ENCODE peak calls at places on chromosomes 12 and 14, in eight cellular contexts. One of them, this sample, is unnamed.

GRCh38 chr12:27969011-27969900 is 3.3 kb downstream of the PTHLH start:
- DNase-seq in activated T-helper 1 cell treated with anti-CD3 and anti-CD28 coated beads, Interleukin-12 subunit alpha, Interleukin-12 subunit beta, Interleukin-2, Interleukin-4 antibody, amounts not matched to agents 30 ng/mL and 10 ng/mL and 1 ng/mL, durations not matched to agents 14 hours and 24 hours and 36 hours: no peak
- DNase-seq in activated CD8-positive, alpha-beta memory T cell treated with anti-CD3 and anti-CD28 coated beads for 24 hours: peak; percentile 59
- DNase-seq in BE2C: peak; percentile 18
- DNase-seq in T-helper 2 cell: no peak
- DNase-seq in amniotic stem cell: no peak
- DNase-seq in spleen: peak; percentile 74
- DNase-seq in left cardiac atrium: peak; percentile 28
- DNase-seq in this sample: peak; percentile 63

GRCh38 chr12:95181103-95181502 is 36.2 kb downstream of the FGD6 start:
- DNase-seq in activated CD8-positive, alpha-beta memory T cell treated with anti-CD3 and anti-CD28 coated beads for 24 hours: no peak
- DNase-seq in spleen: no peak
- DNase-seq in BE2C: no peak
- DNase-seq in amniotic stem cell: no peak
- DNase-seq in left cardiac atrium: no peak
- DNase-seq in activated T-helper 1 cell treated with anti-CD3 and anti-CD28 coated beads, Interleukin-12 subunit alpha, Interleukin-12 subunit beta, Interleukin-2, Interleukin-4 antibody, amounts not matched to agents 30 ng/mL and 10 ng/mL and 1 ng/mL, durations not matched to agents 14 hours and 24 hours and 36 hours: no peak
- DNase-seq in T-helper 2 cell: no peak
- DNase-seq in this sample: no peak

GRCh38 chr14:52153939-52154338 is 85.1 kb upstream of the NID2 start:
- DNase-seq in activated T-helper 1 cell treated with anti-CD3 and anti-CD28 coated beads, Interleukin-12 subunit alpha, Interleukin-12 subunit beta, Interleukin-2, Interleukin-4 antibody, amounts not matched to agents 30 ng/mL and 10 ng/mL and 1 ng/mL, durations not matched to agents 14 hours and 24 hours and 36 hours: no peak
- DNase-seq in BE2C: no peak
- DNase-seq in T-helper 2 cell: peak; percentile 71
- DNase-seq in left cardiac atrium: no peak
- DNase-seq in amniotic stem cell: no peak
- DNase-seq in spleen: no peak
- DNase-seq in activated CD8-positive, alpha-beta memory T cell treated with anti-CD3 and anti-CD28 coated beads for 24 hours: no peak
- DNase-seq in this sample: no peak

GRCh38 chr12:45762185-45763110 is 32.9 kb downstream of the ARID2 start:
- DNase-seq in left cardiac atrium: no peak
- DNase-seq in spleen: no peak
- DNase-seq in T-helper 2 cell: peak; percentile 47
- DNase-seq in BE2C: peak; percentile 41
- DNase-seq in activated T-helper 1 cell treated with anti-CD3 and anti-CD28 coated beads, Interleukin-12 subunit alpha, Interleukin-12 subunit beta, Interleukin-2, Interleukin-4 antibody, amounts not matched to agents 30 ng/mL and 10 ng/mL and 1 ng/mL, durations not matched to agents 14 hours and 24 hours and 36 hours: no peak
- DNase-seq in amniotic stem cell: peak; percentile 40
- DNase-seq in activated CD8-positive, alpha-beta memory T cell treated with anti-CD3 and anti-CD28 coated beads for 24 hours: no peak
- DNase-seq in this sample: no peak

GRCh38 chr12:63301311-63301710 is 150.3 kb upstream of the AVPR1A start:
- DNase-seq in activated CD8-positive, alpha-beta memory T cell treated with anti-CD3 and anti-CD28 coated beads for 24 hours: no peak
- DNase-seq in T-helper 2 cell: no peak
- DNase-seq in spleen: no peak
- DNase-seq in left cardiac atrium: no peak
- DNase-seq in activated T-helper 1 cell treated with anti-CD3 and anti-CD28 coated beads, Interleukin-12 subunit alpha, Interleukin-12 subunit beta, Interleukin-2, Interleukin-4 antibody, amounts not matched to agents 30 ng/mL and 10 ng/mL and 1 ng/mL, durations not matched to agents 14 hours and 24 hours and 36 hours: no peak
- DNase-seq in BE2C: no peak
- DNase-seq in amniotic stem cell: no peak
- DNase-seq in this sample: no peak

GRCh38 chr12:32535260-32535999 is 136.1 kb downstream of the FGD4 start:
- DNase-seq in spleen: peak; percentile 85
- DNase-seq in activated CD8-positive, alpha-beta memory T cell treated with anti-CD3 and anti-CD28 coated beads for 24 hours: no peak
- DNase-seq in amniotic stem cell: no peak
- DNase-seq in BE2C: peak; percentile 88
- DNase-seq in left cardiac atrium: peak; percentile 83
- DNase-seq in activated T-helper 1 cell treated with anti-CD3 and anti-CD28 coated beads, Interleukin-12 subunit alpha, Interleukin-12 subunit beta, Interleukin-2, Interleukin-4 antibody, amounts not matched to agents 30 ng/mL and 10 ng/mL and 1 ng/mL, durations not matched to agents 14 hours and 24 hours and 36 hours: no peak
- DNase-seq in T-helper 2 cell: no peak
- DNase-seq in this sample: peak; percentile 88

GRCh38 chr14:104383931-104384775 is 195.4 kb upstream of the C14orf180 start:
- DNase-seq in spleen: peak; percentile 74
- DNase-seq in activated T-helper 1 cell treated with anti-CD3 and anti-CD28 coated beads, Interleukin-12 subunit alpha, Interleukin-12 subunit beta, Interleukin-2, Interleukin-4 antibody, amounts not matched to agents 30 ng/mL and 10 ng/mL and 1 ng/mL, durations not matched to agents 14 hours and 24 hours and 36 hours: no peak
- DNase-seq in left cardiac atrium: no peak
- DNase-seq in activated CD8-positive, alpha-beta memory T cell treated with anti-CD3 and anti-CD28 coated beads for 24 hours: no peak
- DNase-seq in T-helper 2 cell: peak; percentile 7
- DNase-seq in amniotic stem cell: no peak
- DNase-seq in BE2C: peak; percentile 72
- DNase-seq in this sample: peak; percentile 61

GRCh38 chr14:68476965-68477455 is 315.9 kb downstream of the ZFP36L1 start:
- DNase-seq in T-helper 2 cell: no peak
- DNase-seq in left cardiac atrium: no peak
- DNase-seq in amniotic stem cell: no peak
- DNase-seq in activated CD8-positive, alpha-beta memory T cell treated with anti-CD3 and anti-CD28 coated beads for 24 hours: no peak
- DNase-seq in activated T-helper 1 cell treated with anti-CD3 and anti-CD28 coated beads, Interleukin-12 subunit alpha, Interleukin-12 subunit beta, Interleukin-2, Interleukin-4 antibody, amounts not matched to agents 30 ng/mL and 10 ng/mL and 1 ng/mL, durations not matched to agents 14 hours and 24 hours and 36 hours: no peak
- DNase-seq in spleen: no peak
- DNase-seq in BE2C: no peak
- DNase-seq in this sample: no peak

GRCh38 chr14:35113308-35113950 is 8.4 kb downstream of the PPP2R3C start:
- DNase-seq in amniotic stem cell: no peak
- DNase-seq in BE2C: no peak
- DNase-seq in activated CD8-positive, alpha-beta memory T cell treated with anti-CD3 and anti-CD28 coated beads for 24 hours: no peak
- DNase-seq in T-helper 2 cell: no peak
- DNase-seq in left cardiac atrium: no peak
- DNase-seq in spleen: no peak
- DNase-seq in activated T-helper 1 cell treated with anti-CD3 and anti-CD28 coated beads, Interleukin-12 subunit alpha, Interleukin-12 subunit beta, Interleukin-2, Interleukin-4 antibody, amounts not matched to agents 30 ng/mL and 10 ng/mL and 1 ng/mL, durations not matched to agents 14 hours and 24 hours and 36 hours: no peak
- DNase-seq in this sample: no peak

GRCh38 chr12:51970904-51971646 is 19.6 kb downstream of the ACVR1B start:
- DNase-seq in T-helper 2 cell: peak; percentile 95
- DNase-seq in BE2C: peak; percentile 48
- DNase-seq in left cardiac atrium: no peak
- DNase-seq in activated CD8-positive, alpha-beta memory T cell treated with anti-CD3 and anti-CD28 coated beads for 24 hours: peak; percentile 76
- DNase-seq in amniotic stem cell: no peak
- DNase-seq in spleen: no peak
- DNase-seq in activated T-helper 1 cell treated with anti-CD3 and anti-CD28 coated beads, Interleukin-12 subunit alpha, Interleukin-12 subunit beta, Interleukin-2, Interleukin-4 antibody, amounts not matched to agents 30 ng/mL and 10 ng/mL and 1 ng/mL, durations not matched to agents 14 hours and 24 hours and 36 hours: peak; percentile 56
- DNase-seq in this sample: no peak

GRCh38 chr12:94644622-94645021 is 5.7 kb downstream of the TMCC3 start:
- DNase-seq in amniotic stem cell: no peak
- DNase-seq in BE2C: no peak
- DNase-seq in activated CD8-positive, alpha-beta memory T cell treated with anti-CD3 and anti-CD28 coated beads for 24 hours: no peak
- DNase-seq in activated T-helper 1 cell treated with anti-CD3 and anti-CD28 coated beads, Interleukin-12 subunit alpha, Interleukin-12 subunit beta, Interleukin-2, Interleukin-4 antibody, amounts not matched to agents 30 ng/mL and 10 ng/mL and 1 ng/mL, durations not matched to agents 14 hours and 24 hours and 36 hours: no peak
- DNase-seq in T-helper 2 cell: no peak
- DNase-seq in left cardiac atrium: no peak
- DNase-seq in spleen: no peak
- DNase-seq in this sample: no peak

This sample was measured in upper lobe of right lung.